ENCODE peak calls at places on chromosomes 12 and 14, in eight cellular contexts. Z is fibroblast of mammary gland, P is fibroblast of pulmonary artery, R is MM.1S, Y is uterus, C is neuronal stem cell, I is fibroblast of the aortic adventitia, Q is stomach. B is an unnamed sample.

GRCh38 chr14:99777956-99778355 is 15.3 kb upstream of the EML1 start:
- DNase-seq in Z (no peak), P (no peak), R (no peak), Y (no peak), C (no peak), I (no peak), Q (no peak), B (no peak)

GRCh38 chr12:98416845-98417244 is 98.5 kb upstream of the TMPO start:
- DNase-seq in Z (peak; percentile 68), P (peak; percentile 84), R (no peak), Y (no peak), C (no peak), I (peak; percentile 68), Q (no peak), B (no peak)

GRCh38 chr12:93186131-93186530 is 191.6 kb upstream of the NUDT4 start:
- DNase-seq in Z (peak; percentile 38), P (peak; percentile 68), R (no peak), Y (no peak), C (no peak), I (peak; percentile 67), Q (no peak), B (no peak)

GRCh38 chr12:94561943-94562411 is 88.4 kb downstream of the TMCC3 start:
- DNase-seq in Z (no peak), P (no peak), R (peak; percentile 95), Y (no peak), C (no peak), I (no peak), Q (peak; percentile 79), B (no peak)

GRCh38 chr12:81079280-81080076 is 1.6 kb downstream of the ACSS3 start:
- DNase-seq in Z (no peak), P (no peak), R (no peak), Y (no peak), C (no peak), I (no peak), Q (no peak), B (no peak)

GRCh38 chr14:100761481-100761880 is 34.8 kb downstream of the DLK1 start:
- DNase-seq in Z (peak; percentile 92), P (peak; percentile 49), R (no peak), Y (no peak), C (no peak), I (peak; percentile 32), Q (no peak), B (no peak)

GRCh38 chr14:63214417-63215196 is 10.4 kb downstream of the RHOJ start:
- DNase-seq in Z (no peak), P (peak; percentile 49), R (no peak), Y (no peak), C (no peak), I (no peak), Q (no peak), B (no peak)

GRCh38 chr12:123150273-123150803 is 552 bp downstream of the PITPNM2 start:
- DNase-seq in Z (no peak), P (no peak), R (no peak), Y (peak; percentile 63), C (no peak), I (no peak), Q (no peak), B (peak; percentile 16)

GRCh38 chr12:104350211-104350908 is 46.8 kb downstream of the EID3 start:
- DNase-seq in Z (no peak), P (no peak), R (no peak), Y (no peak), C (no peak), I (no peak), Q (no peak), B (no peak)

GRCh38 chr14:49692895-49693737 is at the start of gene KLHDC1:
- DNase-seq in Z (peak; percentile 74), P (peak; percentile 79), R (peak; percentile 7), Y (peak; percentile 89), C (peak; percentile 57), I (peak; percentile 77), Q (peak; percentile 84), B (peak; percentile 87)

GRCh38 chr12:56839489-56840442 is 76.6 kb downstream of the HSD17B6 start:
- DNase-seq in Z (peak; percentile 21), P (peak; percentile 55), R (peak; percentile 55), Y (peak; percentile 24), C (peak; percentile 35), I (peak; percentile 41), Q (peak; percentile 29), B (peak; percentile 80)

GRCh38 chr12:42608196-42608825 is 18.8 kb upstream of the PRICKLE1 start:
- DNase-seq in Z (no peak), P (no peak), R (no peak), Y (no peak), C (no peak), I (no peak), Q (no peak), B (no peak)

GRCh38 chr14:96255501-96256366 is at the start of gene BDKRB1:
- DNase-seq in Z (peak; percentile 94), P (peak; percentile 83), R (no peak), Y (no peak), C (no peak), I (peak; percentile 98), Q (no peak), B (no peak)

DNA sequence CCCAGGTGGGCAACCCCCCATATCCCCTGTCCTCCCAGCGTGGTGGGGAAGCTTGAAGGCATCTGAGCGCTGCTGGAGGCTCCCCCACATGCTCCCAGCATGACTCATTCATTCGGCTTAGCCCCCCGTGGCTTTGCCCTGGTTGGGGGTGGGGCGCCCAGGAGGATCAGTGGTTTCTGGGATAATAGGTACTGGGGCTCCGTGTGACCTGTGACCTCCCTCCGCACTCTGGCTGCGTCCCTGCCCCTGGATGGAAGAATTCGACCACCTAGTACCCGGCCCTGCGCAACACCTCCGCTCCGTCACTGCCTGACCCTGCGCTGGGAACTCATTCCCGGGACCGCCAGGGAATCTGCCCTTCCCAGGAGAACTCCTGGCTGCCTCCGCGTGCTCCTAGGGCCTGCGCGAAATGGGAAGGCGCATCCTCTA is 120.1 kb downstream of the AACS start:
- DNase-seq in Z (no peak), P (no peak), R (no peak), Y (no peak), C (peak; percentile 79), I (no peak), Q (no peak), B (peak; percentile 83)
- H3K4me3 ChIP-seq in Z (no peak overlapping the region), P (no peak overlapping the region), R (no peak overlapping the region), Y (no peak overlapping the region), C (peak overlapping the region; percentile 16), I (peak overlapping the region; percentile 61), Q (no peak overlapping the region), B (peak overlapping the region; percentile 94)

GRCh38 chr12:55828357-55828756 is 1.0 kb downstream of the DNAJC14 start:
- DNase-seq in Z (no peak), P (no peak), R (no peak), Y (no peak), C (no peak), I (no peak), Q (no peak), B (no peak)
- H3K4me3 ChIP-seq in Z (peak overlapping the region; percentile 90), P (peak overlapping the region; percentile 76), R (peak overlapping the region; percentile 96), Y (peak overlapping the region; percentile 66), C (peak overlapping the region; percentile 63), I (peak overlapping the region; percentile 69), Q (peak overlapping the region; percentile 93), B (peak overlapping the region; percentile 92)

GRCh38 chr14:89282191-89282590 is 134.8 kb downstream of the FOXN3 start:
- DNase-seq in Z (no peak), P (no peak), R (no peak), Y (no peak), C (no peak), I (no peak), Q (no peak), B (no peak)

GRCh38 chr14:89280612-89281011 is 136.4 kb downstream of the FOXN3 start:
- DNase-seq in Z (no peak), P (no peak), R (no peak), Y (no peak), C (no peak), I (no peak), Q (no peak), B (no peak)

GRCh38 chr14:89288114-89288513 is 128.9 kb downstream of the FOXN3 start:
- DNase-seq in Z (no peak), P (no peak), R (no peak), Y (no peak), C (no peak), I (no peak), Q (no peak), B (no peak)

GRCh38 chr14:89283327-89284060 is 133.5 kb downstream of the FOXN3 start:
- DNase-seq in Z (no peak), P (no peak), R (no peak), Y (no peak), C (no peak), I (no peak), Q (no peak), B (no peak)

DNA sequence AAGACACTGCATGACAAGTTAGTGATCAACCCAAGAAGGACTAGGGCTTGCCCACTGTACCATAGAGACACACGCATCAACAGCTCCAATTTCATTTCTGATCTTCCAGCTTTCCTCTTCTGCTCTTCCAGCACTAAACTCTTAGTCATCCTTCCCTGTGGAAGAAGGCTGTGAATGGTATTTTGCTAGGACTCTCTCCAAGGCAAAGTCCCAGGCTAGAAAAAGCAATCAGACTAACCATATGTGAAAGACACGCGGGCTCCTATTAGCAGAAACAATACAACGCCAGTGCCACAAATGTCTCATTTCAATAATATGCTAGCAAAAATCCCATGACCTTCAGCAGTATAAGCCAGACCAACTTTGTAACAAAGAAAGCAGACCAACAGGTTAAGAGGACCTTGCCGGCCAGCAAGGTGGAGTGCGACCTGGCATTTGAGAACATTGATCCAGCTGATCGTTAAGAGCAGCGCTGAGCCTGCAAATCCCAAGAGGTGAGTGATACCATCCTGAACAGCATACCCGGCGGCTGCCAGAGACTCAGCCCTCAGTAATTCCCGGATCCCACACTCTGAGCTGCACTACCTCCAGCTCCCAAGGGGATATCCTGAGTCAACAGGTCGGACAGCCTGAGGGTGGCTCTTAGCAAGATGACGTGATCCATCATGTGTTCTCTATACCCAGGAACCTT is 132.5 kb downstream of the FOXN3 start:
- DNase-seq in Z (peak; percentile 40), P (peak; percentile 14), R (no peak), Y (no peak), C (no peak), I (peak; percentile 92), Q (peak; percentile 40), B (no peak)
- H3K4me3 ChIP-seq in Z (no peak overlapping the region), P (no peak overlapping the region), R (no peak overlapping the region), Y (no peak overlapping the region), C (no peak overlapping the region), I (peak overlapping the region; percentile 11), Q (no peak overlapping the region), B (no peak overlapping the region)

GRCh38 chr12:47120736-47121135 is 41.0 kb upstream of the AMIGO2 start:
- DNase-seq in Z (no peak), P (no peak), R (no peak), Y (no peak), C (no peak), I (no peak), Q (no peak), B (no peak)

GRCh38 chr12:47123730-47124129 is 44.0 kb upstream of the AMIGO2 start:
- DNase-seq in Z (no peak), P (no peak), R (no peak), Y (no peak), C (no peak), I (no peak), Q (no peak), B (no peak)

GRCh38 chr12:47124451-47124850 is 44.7 kb upstream of the AMIGO2 start:
- DNase-seq in Z (peak; percentile 75), P (peak; percentile 74), R (no peak), Y (no peak), C (no peak), I (peak; percentile 61), Q (no peak), B (no peak)

DNA sequence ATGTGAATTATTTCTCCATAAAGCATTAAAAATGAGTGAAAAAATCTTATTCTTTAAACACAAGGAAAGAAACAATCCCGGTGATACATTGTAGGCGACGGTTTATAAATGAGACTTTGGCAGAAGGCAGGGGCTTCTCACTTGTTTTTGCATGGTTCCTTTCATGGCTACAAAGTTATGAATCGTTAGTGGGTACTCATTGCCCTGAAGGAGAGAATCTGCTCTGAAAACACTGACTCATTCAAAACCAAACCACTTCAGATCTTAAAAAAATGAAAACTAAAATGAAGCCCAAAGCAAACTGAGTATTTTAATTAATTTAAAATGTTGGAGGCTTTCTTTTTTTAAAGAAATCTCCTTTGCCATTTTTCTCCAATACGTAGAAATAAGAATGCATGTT is 41.4 kb upstream of the AMIGO2 start:
- DNase-seq in Z (no peak), P (peak; percentile 18), R (no peak), Y (no peak), C (no peak), I (no peak), Q (no peak), B (no peak)
- H3K4me3 ChIP-seq in Z (no peak overlapping the region), P (no peak overlapping the region), R (no peak overlapping the region), Y (no peak overlapping the region), C (no peak overlapping the region), I (no peak overlapping the region), Q (no peak overlapping the region), B (no peak overlapping the region)